ENCODE peak calls at places on chromosomes 1 and 21, in four cellular contexts. K, Z, J and N are unnamed samples.

GRCh38 chr1:200072636-200073285 is 45.3 kb downstream of the NR5A2 start:
- DNase-seq in K (no peak), Z (no peak), J (no peak), N (no peak)

GRCh38 chr1:243903904-243904303 is 53.9 kb upstream of the AKT3 start:
- DNase-seq in K (no peak), Z (no peak), J (peak; percentile 62), N (no peak)

GRCh38 chr1:24743404-24744211 is 1.6 kb upstream of the CLIC4 start:
- DNase-seq in Z (no peak), J (no peak), K (no peak), N (no peak)

GRCh38 chr1:33188572-33189275 is 6.9 kb upstream of the TRIM62 start:
- DNase-seq in Z (no peak), K (no peak), J (no peak), N (no peak)

GRCh38 chr1:209328178-209328577 is 255.3 kb upstream of the CAMK1G start:
- DNase-seq in K (no peak), J (no peak), Z (no peak), N (no peak)

GRCh38 chr1:233668146-233668724 is 54.3 kb downstream of the KCNK1 start:
- DNase-seq in Z (no peak), K (no peak), J (no peak), N (no peak)

GRCh38 chr1:231729541-231729940 is 103.0 kb downstream of the DISC1 start:
- DNase-seq in Z (no peak), K (no peak), J (no peak), N (no peak)

GRCh38 chr1:245937316-245938045 is 569.6 kb downstream of the SMYD3 start:
- DNase-seq in K (no peak), Z (no peak), J (no peak), N (no peak)

GRCh38 chr1:159492575-159493323 is 43.1 kb downstream of the OR10J5 start:
- DNase-seq in J (no peak), K (no peak), Z (no peak), N (no peak)

GRCh38 chr1:199945591-199945990 is 81.9 kb upstream of the NR5A2 start:
- DNase-seq in K (no peak), Z (no peak), J (no peak), N (no peak)

GRCh38 chr21:17612023-17612564 is 607 bp downstream of the BTG3 start:
- DNase-seq in K (peak; percentile 52), J (peak; percentile 21), Z (no peak), N (peak; percentile 16)

GRCh38 chr1:155003766-155004351 is 1.3 kb downstream of the ZBTB7B start:
- DNase-seq in Z (no peak), K (peak; percentile 75), J (peak; percentile 47), N (no peak)

DNA sequence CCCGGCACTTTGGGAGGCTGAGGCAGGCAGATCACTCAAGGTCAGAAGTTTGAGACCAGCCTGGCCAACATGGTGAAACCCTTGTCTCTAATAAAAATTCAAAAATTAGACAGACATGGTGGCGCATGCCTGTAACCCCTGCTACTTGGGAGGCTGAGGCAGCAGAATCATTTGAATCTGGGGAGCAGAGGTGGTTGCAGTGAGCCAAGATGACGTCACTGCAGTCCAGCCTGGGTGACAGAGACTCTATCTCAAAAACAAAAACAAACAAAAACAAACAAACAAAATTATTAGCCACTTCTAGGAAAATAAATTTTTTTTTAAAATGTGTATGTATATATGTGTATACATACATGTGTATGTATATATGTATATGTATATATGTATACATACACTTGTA is 320.3 kb upstream of the ADGRL4 start:
- DNase-seq in Z (no peak), J (no peak), K (no peak), N (no peak)
- H3K9me3 ChIP-seq in Z (no peaks in the 10 kb centered on the region), J (no peaks in the 10 kb centered on the region), K (no peaks in the 10 kb centered on the region), N (no peaks in the 10 kb centered on the region)

DNA sequence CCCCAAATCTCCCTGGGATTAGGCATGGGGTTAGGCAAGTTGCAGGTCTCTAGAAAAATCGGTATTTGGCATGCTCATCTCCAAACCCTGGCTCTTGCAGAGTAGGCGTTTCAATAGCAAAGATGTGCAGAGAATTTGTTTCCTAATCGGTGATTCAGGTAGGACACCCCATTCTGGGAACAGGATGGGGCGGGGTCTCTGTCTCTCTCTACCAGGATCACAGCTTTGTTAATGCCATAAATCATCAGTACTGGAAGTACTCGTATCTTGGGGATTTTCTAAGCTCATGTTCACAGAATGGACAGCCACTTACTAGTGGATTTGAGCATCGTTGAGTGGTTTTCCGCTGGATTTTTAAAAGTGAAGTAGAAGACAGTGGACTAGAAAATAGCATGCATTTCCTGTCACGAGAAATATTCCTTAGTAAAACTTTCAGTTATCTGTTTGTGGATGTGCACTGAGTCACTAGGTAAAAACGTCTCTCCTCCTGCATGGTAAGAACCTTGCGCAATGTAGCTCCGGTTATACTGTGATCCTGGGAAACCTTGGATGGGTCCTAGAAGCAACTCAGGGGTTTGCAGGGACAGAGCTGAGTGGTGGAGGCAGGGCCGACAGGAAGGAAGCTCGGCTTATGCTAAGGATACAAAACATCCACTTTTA is 5.1 kb downstream of the TMEM51 start:
- DNase-seq in Z (no peak), K (no peak), J (no peak), N (no peak)
- H3K27ac ChIP-seq in Z (no peak overlapping the region), K (peak overlapping the region; percentile 1), J (peak overlapping the region; percentile 27), N (no peak overlapping the region)

DNA sequence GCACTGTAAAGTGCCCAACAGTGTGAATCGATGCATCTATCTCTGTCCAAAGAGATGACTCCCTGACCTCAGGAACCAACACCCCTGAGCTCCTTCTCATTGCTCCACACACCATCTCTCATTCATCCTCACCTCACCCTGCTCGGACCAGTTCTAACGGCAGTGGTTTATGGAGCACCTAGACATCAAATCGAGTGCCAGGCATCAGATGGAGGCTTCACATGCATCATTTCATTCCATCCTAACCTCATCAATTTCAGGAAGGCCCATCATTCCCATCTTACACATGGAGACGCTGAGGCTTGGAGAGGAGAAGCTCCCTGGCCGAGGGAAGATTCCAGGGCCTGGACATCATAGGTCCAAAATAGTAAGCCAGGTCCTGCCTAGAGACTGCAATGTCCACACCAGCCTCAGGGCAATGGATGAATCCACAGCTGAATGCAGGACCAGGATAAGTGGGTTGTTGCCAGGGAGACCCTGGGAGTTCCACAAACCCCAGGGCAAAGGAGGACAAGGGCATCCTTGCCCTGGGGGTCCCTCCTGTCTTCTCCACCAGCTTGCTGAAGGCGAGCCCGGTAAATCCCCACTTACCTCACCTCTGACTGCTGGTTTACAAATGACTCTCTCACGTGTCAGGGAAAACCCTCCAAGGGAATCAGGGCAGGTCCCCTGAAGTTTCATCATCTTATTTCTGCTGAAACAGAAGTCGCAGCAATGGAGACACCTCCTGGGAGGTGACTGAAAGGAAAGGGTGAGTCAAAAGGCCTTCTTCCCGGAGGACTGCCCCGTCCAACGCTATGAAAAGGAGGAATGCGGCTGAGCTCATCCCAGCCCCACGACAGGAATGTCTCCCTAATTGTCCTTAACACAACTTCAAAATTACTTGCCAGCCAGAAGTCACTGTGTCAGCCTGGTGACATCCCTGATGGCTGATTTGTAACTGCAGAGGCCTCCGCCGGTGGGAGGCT is 9.0 kb upstream of the IFFO2 start:
- DNase-seq in J (no peak), K (no peak), Z (no peak), N (no peak)
- TF ChIP-seq CTCF in J (no peak), K (no peak), Z (no peak), N (no peak)

GRCh38 chr21:30434033-30434631 is 4.1 kb downstream of the KRTAP13-4 start:
- DNase-seq in K (no peak), J (peak; percentile 53), Z (no peak), N (no peak)
- H3K9me3 ChIP-seq in K (no peaks in the 10 kb centered on the region), J (no peaks in the 10 kb centered on the region), Z (no peaks in the 10 kb centered on the region), N (no peaks in the 10 kb centered on the region)

DNA sequence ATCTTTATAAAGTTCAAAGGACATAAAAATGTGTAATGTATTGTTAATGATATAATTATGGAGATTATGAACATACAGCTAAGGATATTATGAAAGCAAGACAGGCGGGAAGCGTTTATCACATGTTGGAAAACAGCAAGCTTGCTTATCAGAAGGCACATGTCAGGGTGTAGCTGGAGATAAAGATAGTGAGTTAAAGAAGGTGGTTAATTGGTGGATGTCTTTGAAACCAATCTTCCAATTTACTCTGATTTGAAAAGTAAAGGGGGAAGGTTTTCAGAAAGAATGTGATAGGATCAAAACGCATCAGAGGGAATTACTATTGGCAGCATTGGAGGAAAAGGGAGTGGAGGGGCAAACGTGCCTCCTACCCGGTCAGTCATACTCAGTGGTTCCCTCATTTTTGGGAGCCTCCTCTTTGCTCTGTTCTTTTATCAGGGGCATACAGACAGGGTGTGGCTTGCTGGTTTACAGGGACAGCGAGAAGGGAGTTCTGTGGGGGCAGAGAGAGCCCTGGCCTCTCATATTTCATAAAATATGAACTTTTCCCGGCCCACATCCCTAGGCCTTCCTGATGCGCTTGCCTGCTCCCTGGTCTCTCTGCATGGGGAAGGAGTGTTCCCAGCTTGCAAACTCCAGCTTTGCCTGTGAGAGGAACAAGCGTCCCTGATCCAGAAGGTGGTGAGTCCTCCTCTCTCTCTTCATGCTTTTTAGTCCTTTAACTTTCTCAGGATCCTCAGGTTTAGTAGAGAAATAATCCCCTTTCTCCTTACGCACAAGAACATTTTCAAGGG is 8.1 kb upstream of the SVBP start:
- DNase-seq in Z (no peak), J (no peak), K (no peak), N (no peak)
- H3K27ac ChIP-seq in Z (no peak overlapping the region), J (peak overlapping the region; percentile 64), K (no peak overlapping the region), N (no peak overlapping the region)